ENCODE peak calls at places on chromosomes 16 and 17, in ten cellular contexts. One of them, this sample, is unnamed.

GRCh38 chr17:68106085-68106484 is 70.5 kb downstream of the KPNA2 start:
- DNase-seq in body of pancreas: no peak
- DNase-seq in fibroblast of lung: no peak
- DNase-seq in nephron progenitor cell: no peak
- DNase-seq in B cell: no peak
- DNase-seq in pancreas: no peak
- DNase-seq in psoas muscle: no peak
- DNase-seq in GM06990: no peak
- DNase-seq in GM13977: no peak
- DNase-seq in uterus: no peak
- DNase-seq in this sample: no peak

GRCh38 chr17:8153550-8153956 is 1.3 kb upstream of the PER1 start:
- DNase-seq in uterus: peak
- DNase-seq in GM06990: no peak
- DNase-seq in psoas muscle: peak
- DNase-seq in B cell: no peak
- DNase-seq in GM13977: no peak
- DNase-seq in body of pancreas: peak
- DNase-seq in fibroblast of lung: peak
- DNase-seq in nephron progenitor cell: no peak
- DNase-seq in pancreas: peak
- DNase-seq in this sample: no peak

GRCh38 chr16:62034236-62035114 is 1.8 kb downstream of the CDH8 start:
- DNase-seq in body of pancreas: no peak
- DNase-seq in psoas muscle: no peak
- DNase-seq in nephron progenitor cell: peak
- DNase-seq in uterus: no peak
- DNase-seq in fibroblast of lung: no peak
- DNase-seq in B cell: no peak
- DNase-seq in GM13977: no peak
- DNase-seq in GM06990: no peak
- DNase-seq in pancreas: no peak
- DNase-seq in this sample: no peak

GRCh38 chr16:56795011-56795410 is 65.1 kb downstream of the NUP93 start:
- DNase-seq in body of pancreas: no peak
- DNase-seq in nephron progenitor cell: no peak
- DNase-seq in pancreas: no peak
- DNase-seq in GM13977: no peak
- DNase-seq in fibroblast of lung: no peak
- DNase-seq in B cell: no peak
- DNase-seq in uterus: no peak
- DNase-seq in GM06990: no peak
- DNase-seq in psoas muscle: no peak
- DNase-seq in this sample: no peak

GRCh38 chr17:16419074-16419928 is 3.9 kb downstream of the TRPV2 start:
- DNase-seq in uterus: no peak
- DNase-seq in fibroblast of lung: peak
- DNase-seq in psoas muscle: peak
- DNase-seq in nephron progenitor cell: no peak
- DNase-seq in GM13977: peak
- DNase-seq in GM06990: no peak
- DNase-seq in pancreas: no peak
- DNase-seq in B cell: no peak
- DNase-seq in body of pancreas: peak
- DNase-seq in this sample: peak

GRCh38 chr17:72393553-72393952 is 272.7 kb downstream of the SOX9 start:
- DNase-seq in psoas muscle: no peak
- DNase-seq in nephron progenitor cell: no peak
- DNase-seq in pancreas: no peak
- DNase-seq in B cell: no peak
- DNase-seq in uterus: no peak
- DNase-seq in GM13977: no peak
- DNase-seq in body of pancreas: no peak
- DNase-seq in GM06990: no peak
- DNase-seq in fibroblast of lung: peak
- DNase-seq in this sample: no peak

GRCh38 chr16:83701494-83701893 is 106.3 kb upstream of the HSBP1 start:
- DNase-seq in nephron progenitor cell: peak
- DNase-seq in psoas muscle: no peak
- DNase-seq in GM06990: no peak
- DNase-seq in GM13977: peak
- DNase-seq in B cell: no peak
- DNase-seq in body of pancreas: peak
- DNase-seq in fibroblast of lung: peak
- DNase-seq in pancreas: no peak
- DNase-seq in uterus: no peak
- DNase-seq in this sample: no peak

GRCh38 chr17:81652901-81653771 is 3.2 kb downstream of the PDE6G start:
- DNase-seq in body of pancreas: no peak
- DNase-seq in nephron progenitor cell: peak
- DNase-seq in pancreas: no peak
- DNase-seq in uterus: no peak
- DNase-seq in GM06990: no peak
- DNase-seq in GM13977: peak
- DNase-seq in B cell: peak
- DNase-seq in psoas muscle: no peak
- DNase-seq in fibroblast of lung: no peak
- DNase-seq in this sample: peak

GRCh38 chr16:56341656-56342397 is 83.5 kb downstream of the AMFR start:
- DNase-seq in B cell: no peak
- DNase-seq in fibroblast of lung: no peak
- DNase-seq in pancreas: peak
- DNase-seq in psoas muscle: no peak
- DNase-seq in GM13977: no peak
- DNase-seq in GM06990: no peak
- DNase-seq in uterus: no peak
- DNase-seq in body of pancreas: no peak
- DNase-seq in nephron progenitor cell: no peak
- DNase-seq in this sample: no peak

GRCh38 chr16:27972500-27972899 is 91.0 kb downstream of the GSG1L start:
- DNase-seq in nephron progenitor cell: peak
- DNase-seq in uterus: no peak
- DNase-seq in B cell: peak
- DNase-seq in body of pancreas: no peak
- DNase-seq in pancreas: no peak
- DNase-seq in GM06990: no peak
- DNase-seq in GM13977: peak
- DNase-seq in psoas muscle: no peak
- DNase-seq in fibroblast of lung: peak
- DNase-seq in this sample: peak

GRCh38 chr16:84907575-84907974 is 87.8 kb downstream of the CRISPLD2 start:
- DNase-seq in GM06990: no peak
- DNase-seq in uterus: peak
- DNase-seq in pancreas: no peak
- DNase-seq in nephron progenitor cell: no peak
- DNase-seq in psoas muscle: peak
- DNase-seq in body of pancreas: peak
- DNase-seq in fibroblast of lung: peak
- DNase-seq in GM13977: no peak
- DNase-seq in B cell: no peak
- DNase-seq in this sample: no peak
- TF ChIP-seq CTCF in GM06990: no peak
- TF ChIP-seq CTCF in uterus: no peak
- TF ChIP-seq CTCF in pancreas: no peak
- TF ChIP-seq CTCF in nephron progenitor cell: no peak
- TF ChIP-seq CTCF in psoas muscle: no peak
- TF ChIP-seq CTCF in body of pancreas: no peak
- TF ChIP-seq CTCF in fibroblast of lung: no peak
- TF ChIP-seq CTCF in GM13977: no peak
- TF ChIP-seq CTCF in B cell: no peak
- TF ChIP-seq CTCF in this sample: no peak

GRCh38 chr16:30354423-30355143 is 525 bp downstream of the CD2BP2 start:
- DNase-seq in uterus: no peak
- DNase-seq in pancreas: peak
- DNase-seq in fibroblast of lung: no peak
- DNase-seq in GM06990: no peak
- DNase-seq in body of pancreas: no peak
- DNase-seq in nephron progenitor cell: peak
- DNase-seq in psoas muscle: no peak
- DNase-seq in GM13977: no peak
- DNase-seq in B cell: no peak
- DNase-seq in this sample: no peak

GRCh38 chr16:30355144-30355953 is at the start of gene CD2BP2:
- DNase-seq in fibroblast of lung: peak
- DNase-seq in B cell: peak
- DNase-seq in GM06990: peak
- DNase-seq in psoas muscle: peak
- DNase-seq in pancreas: peak
- DNase-seq in body of pancreas: peak
- DNase-seq in nephron progenitor cell: peak
- DNase-seq in GM13977: peak
- DNase-seq in uterus: peak
- DNase-seq in this sample: peak

GRCh38 chr16:30357085-30357714 is 2.1 kb upstream of the CD2BP2 start:
- DNase-seq in nephron progenitor cell: no peak
- DNase-seq in psoas muscle: peak
- DNase-seq in GM13977: no peak
- DNase-seq in B cell: no peak
- DNase-seq in GM06990: no peak
- DNase-seq in pancreas: peak
- DNase-seq in uterus: no peak
- DNase-seq in body of pancreas: no peak
- DNase-seq in fibroblast of lung: no peak
- DNase-seq in this sample: no peak

GRCh38 chr16:30356401-30357084 is 1.4 kb upstream of the CD2BP2 start:
- DNase-seq in GM13977: no peak
- DNase-seq in uterus: peak
- DNase-seq in B cell: no peak
- DNase-seq in fibroblast of lung: no peak
- DNase-seq in GM06990: no peak
- DNase-seq in psoas muscle: peak
- DNase-seq in body of pancreas: no peak
- DNase-seq in nephron progenitor cell: no peak
- DNase-seq in pancreas: peak
- DNase-seq in this sample: no peak

GRCh38 chr16:30355954-30356308 is 823 bp upstream of the CD2BP2 start:
- DNase-seq in B cell: no peak
- DNase-seq in pancreas: peak
- DNase-seq in GM13977: no peak
- DNase-seq in nephron progenitor cell: no peak
- DNase-seq in fibroblast of lung: no peak
- DNase-seq in body of pancreas: no peak
- DNase-seq in GM06990: no peak
- DNase-seq in psoas muscle: peak
- DNase-seq in uterus: no peak
- DNase-seq in this sample: no peak
- TF ChIP-seq CTCF in B cell: no peak
- TF ChIP-seq CTCF in pancreas: no peak
- TF ChIP-seq CTCF in GM13977: no peak
- TF ChIP-seq CTCF in nephron progenitor cell: no peak
- TF ChIP-seq CTCF in fibroblast of lung: no peak
- TF ChIP-seq CTCF in body of pancreas: no peak
- TF ChIP-seq CTCF in GM06990: no peak
- TF ChIP-seq CTCF in psoas muscle: no peak
- TF ChIP-seq CTCF in uterus: no peak
- TF ChIP-seq CTCF in this sample: no peak

GRCh38 chr16:30954993-30955392 is 2.6 kb upstream of the SETD1A start:
- DNase-seq in nephron progenitor cell: no peak
- DNase-seq in GM13977: no peak
- DNase-seq in fibroblast of lung: no peak
- DNase-seq in GM06990: no peak
- DNase-seq in B cell: no peak
- DNase-seq in body of pancreas: no peak
- DNase-seq in uterus: no peak
- DNase-seq in psoas muscle: no peak
- DNase-seq in pancreas: no peak
- DNase-seq in this sample: no peak

GRCh38 chr16:30961384-30961783 is 3.8 kb downstream of the SETD1A start:
- DNase-seq in B cell: no peak
- DNase-seq in body of pancreas: no peak
- DNase-seq in psoas muscle: no peak
- DNase-seq in nephron progenitor cell: no peak
- DNase-seq in pancreas: no peak
- DNase-seq in GM13977: no peak
- DNase-seq in fibroblast of lung: no peak
- DNase-seq in uterus: no peak
- DNase-seq in GM06990: no peak
- DNase-seq in this sample: no peak

GRCh38 chr16:30956601-30957455 is 726 bp upstream of the SETD1A start:
- DNase-seq in GM13977: peak
- DNase-seq in GM06990: peak
- DNase-seq in uterus: peak
- DNase-seq in pancreas: peak
- DNase-seq in psoas muscle: peak
- DNase-seq in body of pancreas: peak
- DNase-seq in B cell: peak
- DNase-seq in fibroblast of lung: peak
- DNase-seq in nephron progenitor cell: peak
- DNase-seq in this sample: peak

GRCh38 chr16:30958164-30959083 is 870 bp downstream of the SETD1A start:
- DNase-seq in psoas muscle: peak
- DNase-seq in B cell: peak
- DNase-seq in body of pancreas: peak
- DNase-seq in GM06990: no peak
- DNase-seq in fibroblast of lung: peak
- DNase-seq in GM13977: peak
- DNase-seq in pancreas: peak
- DNase-seq in uterus: peak
- DNase-seq in nephron progenitor cell: no peak
- DNase-seq in this sample: peak

DNA sequence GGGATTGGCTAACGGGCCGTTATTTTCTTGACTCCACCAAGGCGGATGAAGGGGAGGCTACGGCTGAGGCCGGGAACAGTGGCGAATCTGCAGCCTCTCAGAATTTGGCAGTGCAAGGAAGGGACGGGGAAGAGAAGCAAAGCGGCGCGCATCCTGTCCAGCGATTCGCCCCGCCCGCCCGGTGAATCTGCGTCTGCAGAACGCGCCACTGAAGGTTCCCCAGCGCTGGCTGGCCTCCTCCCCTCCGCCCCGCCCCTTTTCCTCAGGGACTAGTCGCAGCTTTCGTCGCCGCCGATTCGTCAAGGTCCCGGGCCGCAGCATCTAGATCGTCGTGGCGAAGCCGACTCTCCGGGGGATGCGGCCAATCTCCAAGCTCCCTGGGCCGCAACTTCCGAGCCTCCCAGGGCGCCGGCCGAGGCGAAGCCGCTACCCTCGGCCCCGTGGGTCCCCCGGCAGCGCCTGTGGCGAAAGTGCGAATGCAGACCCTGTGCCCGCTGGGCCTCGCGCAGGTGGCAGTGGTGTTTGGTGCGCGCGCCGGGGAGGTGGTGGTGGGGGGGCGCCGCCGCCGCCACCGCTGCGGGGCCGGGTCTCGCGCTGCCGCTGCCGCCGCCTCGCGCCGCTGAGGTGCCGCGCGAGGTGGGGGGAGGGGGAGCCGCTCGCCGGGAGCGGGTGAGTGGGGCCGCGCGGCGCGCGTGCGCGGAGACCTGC is at the start of gene SETD1A:
- DNase-seq in body of pancreas: peak
- DNase-seq in GM06990: peak
- DNase-seq in psoas muscle: peak
- DNase-seq in nephron progenitor cell: peak
- DNase-seq in fibroblast of lung: peak
- DNase-seq in B cell: peak
- DNase-seq in GM13977: peak
- DNase-seq in uterus: peak
- DNase-seq in pancreas: peak
- DNase-seq in this sample: peak
- TF ChIP-seq CTCF in body of pancreas: peak
- TF ChIP-seq CTCF in GM06990: no peak
- TF ChIP-seq CTCF in psoas muscle: no peak
- TF ChIP-seq CTCF in nephron progenitor cell: no peak
- TF ChIP-seq CTCF in fibroblast of lung: no peak
- TF ChIP-seq CTCF in B cell: no peak
- TF ChIP-seq CTCF in GM13977: no peak
- TF ChIP-seq CTCF in uterus: no peak
- TF ChIP-seq CTCF in pancreas: no peak
- TF ChIP-seq CTCF in this sample: no peak

GRCh38 chr17:30267625-30268024 is 24.1 kb downstream of the BLMH start:
- DNase-seq in uterus: no peak
- DNase-seq in GM13977: no peak
- DNase-seq in body of pancreas: no peak
- DNase-seq in nephron progenitor cell: no peak
- DNase-seq in B cell: no peak
- DNase-seq in pancreas: no peak
- DNase-seq in psoas muscle: no peak
- DNase-seq in GM06990: no peak
- DNase-seq in fibroblast of lung: no peak
- DNase-seq in this sample: no peak
- TF ChIP-seq CTCF in uterus: no peak
- TF ChIP-seq CTCF in GM13977: no peak
- TF ChIP-seq CTCF in body of pancreas: no peak
- TF ChIP-seq CTCF in nephron progenitor cell: no peak
- TF ChIP-seq CTCF in B cell: no peak
- TF ChIP-seq CTCF in pancreas: no peak
- TF ChIP-seq CTCF in psoas muscle: no peak
- TF ChIP-seq CTCF in GM06990: no peak
- TF ChIP-seq CTCF in fibroblast of lung: no peak
- TF ChIP-seq CTCF in this sample: no peak